ENCODE peak calls at places on chromosome 21, in nine cellular contexts. S is endodermal cell; M is fibroblast of lung; B is A172; F is mesendoderm; E is anterior cingulate cortex; P is naive thymus-derived CD8-positive, alpha-beta T cell; T is RWPE1; W is GM19239. Z is an unnamed sample.

GRCh38 chr21:42311816-42312625 is 3.2 kb downstream of the TFF3 start:
- DNase-seq in B (no peak), S (no peak), W (no peak), F (no peak), T (no peak), M (no peak), E (no peak), P (no peak), Z (no peak)

GRCh38 chr21:43829161-43829560 is 35.9 kb upstream of the AGPAT3 start:
- DNase-seq in P (no peak), E (no peak), M (no peak), T (no peak), F (no peak), S (no peak), W (no peak), B (no peak), Z (no peak)

GRCh38 chr21:38424333-38424732 is 73.9 kb downstream of the ERG start:
- DNase-seq in B (no peak), P (no peak), W (no peak), T (no peak), M (no peak), E (no peak), S (no peak), F (no peak), Z (no peak)

GRCh38 chr21:41242238-41242829 is 74.3 kb upstream of the FAM3B start:
- DNase-seq in M (no peak), T (no peak), B (no peak), W (no peak), E (no peak), P (no peak), S (peak; percentile 49), F (no peak), Z (no peak)

GRCh38 chr21:34688145-34688544 is 19.4 kb downstream of the CLIC6 start:
- DNase-seq in P (no peak), W (no peak), F (no peak), E (no peak), M (peak; percentile 35), S (no peak), B (no peak), T (no peak), Z (no peak)

GRCh38 chr21:29181799-29182470 is 51.5 kb downstream of the MAP3K7CL start:
- DNase-seq in W (no peak), E (no peak), M (peak; percentile 95), P (no peak), S (no peak), F (peak; percentile 23), B (peak; percentile 90), T (peak; percentile 70), Z (no peak)

GRCh38 chr21:44752701-44753235 is 41.4 kb upstream of the TSPEAR start:
- DNase-seq in M (no peak), S (no peak), E (no peak), P (peak; percentile 7), W (no peak), B (peak; percentile 42), T (peak; percentile 93), F (peak; percentile 48), Z (peak; percentile 49)

GRCh38 chr21:38389891-38390290 is 108.4 kb downstream of the ERG start:
- DNase-seq in T (no peak), P (no peak), E (no peak), F (no peak), S (no peak), W (no peak), B (no peak), M (peak; percentile 9), Z (no peak)

GRCh38 chr21:37762606-37763005 is 153.7 kb downstream of the KCNJ6 start:
- DNase-seq in T (no peak), S (peak; percentile 42), M (peak; percentile 8), P (no peak), B (no peak), E (no peak), F (no peak), W (no peak), Z (no peak)

Z was measured in suprapubic skin.